ENCODE peak calls at places on chromosome 14, in six cellular contexts. J is left lobe of liver, K is body of pancreas, V is HS-5, G is brain microvascular endothelial cell, S is astrocyte of the spinal cord. W is an unnamed sample.
A peak's percentile ranks its signal among the peaks of the same experiment; 100 is the strongest.

GRCh38 chr14:23146423-23146910 is 27.4 kb upstream of the CEBPE start:
- DNase-seq in J (no peak), K (no peak), V (no peak), G (no peak), S (no peak), W (no peak)

GRCh38 chr14:21074398-21075272 is 4.5 kb downstream of the ARHGEF40 start:
- DNase-seq in J (no peak), K (no peak), V (no peak), G (no peak), S (no peak), W (no peak)

GRCh38 chr14:44316647-44317432 is 190.2 kb downstream of the FSCB start:
- DNase-seq in J (no peak), K (peak; percentile 16), V (peak; percentile 89), G (peak; percentile 95), S (peak; percentile 94), W (no peak)

GRCh38 chr14:32813401-32813800 is 125.3 kb upstream of the NPAS3 start:
- DNase-seq in J (no peak), K (no peak), V (no peak), G (no peak), S (peak; percentile 12), W (no peak)

GRCh38 chr14:48983355-48983888 is 602.8 kb downstream of the RPS29 start:
- DNase-seq in J (no peak), K (peak; percentile 3), V (no peak), G (no peak), S (no peak), W (no peak)

GRCh38 chr14:90613446-90613845 is 202.8 kb downstream of the TTC7B start:
- DNase-seq in J (no peak), K (no peak), V (no peak), G (no peak), S (no peak), W (no peak)

GRCh38 chr14:90239139-90239538 is 17.2 kb upstream of the PSMC1 start:
- DNase-seq in J (no peak), K (no peak), V (no peak), G (peak; percentile 23), S (peak; percentile 18), W (no peak)

GRCh38 chr14:84686550-84686949 is 843.4 kb upstream of the FLRT2 start:
- DNase-seq in J (no peak), K (no peak), V (no peak), G (no peak), S (no peak), W (no peak)

GRCh38 chr14:101469382-101470251 is 91.7 kb upstream of the DIO3 start:
- DNase-seq in J (no peak), K (no peak), V (no peak), G (no peak), S (no peak), W (no peak)

GRCh38 chr14:87131879-87132278 is 861.1 kb downstream of the GALC start:
- DNase-seq in J (no peak), K (no peak), V (no peak), G (no peak), S (peak; percentile 40), W (no peak)

GRCh38 chr14:102088012-102088792 is 1.4 kb upstream of the HSP90AA1 start:
- DNase-seq in J (peak; percentile 63), K (peak; percentile 54), V (no peak), G (peak; percentile 5), S (no peak), W (peak; percentile 44)

GRCh38 chr14:93859957-93860356 is 67.2 kb upstream of the FAM181A start:
- DNase-seq in J (no peak), K (no peak), V (no peak), G (no peak), S (no peak), W (peak; percentile 22)

GRCh38 chr14:81765654-81766275 is 232.1 kb upstream of the SEL1L start:
- DNase-seq in J (no peak), K (no peak), V (no peak), G (no peak), S (no peak), W (no peak)

GRCh38 chr14:35202195-35202594 is 79.8 kb downstream of the PRORP start:
- DNase-seq in J (no peak), K (no peak), V (no peak), G (no peak), S (no peak), W (no peak)

W was measured in prostate gland.